ENCODE peak calls at places on chromosomes 16 and 17, in six cellular contexts. One of them, this sample, is unnamed.

GRCh38 chr17:2821868-2822267 is 25.6 kb downstream of the RAP1GAP2 start:
- DNase-seq in breast epithelium: no peak
- DNase-seq in right lobe of liver: no peak
- DNase-seq in suprapubic skin: no peak
- DNase-seq in tibial nerve: no peak
- DNase-seq in lower leg skin: no peak
- DNase-seq in this sample: no peak

GRCh38 chr16:2910441-2910840 is 1.3 kb upstream of the FLYWCH1 start:
- DNase-seq in breast epithelium: no peak
- DNase-seq in suprapubic skin: no peak
- DNase-seq in lower leg skin: no peak
- DNase-seq in tibial nerve: no peak
- DNase-seq in right lobe of liver: no peak
- DNase-seq in this sample: no peak

GRCh38 chr16:17843905-17844304 is 373.1 kb upstream of the XYLT1 start:
- DNase-seq in lower leg skin: no peak
- DNase-seq in tibial nerve: no peak
- DNase-seq in suprapubic skin: no peak
- DNase-seq in breast epithelium: no peak
- DNase-seq in right lobe of liver: no peak
- DNase-seq in this sample: no peak

GRCh38 chr16:50305441-50306061 is 39.2 kb downstream of the ADCY7 start:
- DNase-seq in lower leg skin: peak
- DNase-seq in right lobe of liver: no peak
- DNase-seq in suprapubic skin: peak
- DNase-seq in tibial nerve: no peak
- DNase-seq in breast epithelium: peak
- DNase-seq in this sample: no peak

GRCh38 chr16:50303605-50304466 is 37.5 kb downstream of the ADCY7 start:
- DNase-seq in right lobe of liver: no peak
- DNase-seq in tibial nerve: no peak
- DNase-seq in suprapubic skin: peak
- DNase-seq in lower leg skin: peak
- DNase-seq in breast epithelium: peak
- DNase-seq in this sample: no peak

GRCh38 chr17:73491648-73492047 is 152.6 kb downstream of the SDK2 start:
- DNase-seq in suprapubic skin: no peak
- DNase-seq in lower leg skin: no peak
- DNase-seq in right lobe of liver: no peak
- DNase-seq in tibial nerve: no peak
- DNase-seq in breast epithelium: no peak
- DNase-seq in this sample: no peak

GRCh38 chr16:11398851-11399250 is 53.6 kb downstream of the RMI2 start:
- DNase-seq in tibial nerve: no peak
- DNase-seq in lower leg skin: no peak
- DNase-seq in suprapubic skin: peak
- DNase-seq in breast epithelium: no peak
- DNase-seq in right lobe of liver: no peak
- DNase-seq in this sample: no peak

GRCh38 chr16:3161235-3162018 is 26.6 kb upstream of the OR1F1 start:
- DNase-seq in tibial nerve: no peak
- DNase-seq in right lobe of liver: peak
- DNase-seq in breast epithelium: no peak
- DNase-seq in suprapubic skin: no peak
- DNase-seq in lower leg skin: no peak
- DNase-seq in this sample: no peak

GRCh38 chr16:11056989-11057645 is 112.8 kb downstream of the CLEC16A start:
- DNase-seq in tibial nerve: no peak
- DNase-seq in suprapubic skin: no peak
- DNase-seq in lower leg skin: no peak
- DNase-seq in right lobe of liver: no peak
- DNase-seq in breast epithelium: no peak
- DNase-seq in this sample: no peak

GRCh38 chr16:2043980-2044451 is 3.6 kb downstream of the NTHL1 start:
- DNase-seq in tibial nerve: no peak
- DNase-seq in suprapubic skin: no peak
- DNase-seq in right lobe of liver: peak
- DNase-seq in lower leg skin: no peak
- DNase-seq in breast epithelium: no peak
- DNase-seq in this sample: no peak

GRCh38 chr16:88783391-88784073 is 1.5 kb downstream of the PIEZO1 start:
- DNase-seq in suprapubic skin: no peak
- DNase-seq in lower leg skin: no peak
- DNase-seq in breast epithelium: no peak
- DNase-seq in tibial nerve: no peak
- DNase-seq in right lobe of liver: peak
- DNase-seq in this sample: peak

GRCh38 chr17:49494399-49494798 is 694 bp upstream of the NGFR start:
- DNase-seq in lower leg skin: no peak
- DNase-seq in tibial nerve: no peak
- DNase-seq in suprapubic skin: no peak
- DNase-seq in right lobe of liver: no peak
- DNase-seq in breast epithelium: no peak
- DNase-seq in this sample: no peak

GRCh38 chr17:63426041-63426916 is 19.8 kb downstream of the CYB561 start:
- DNase-seq in suprapubic skin: peak
- DNase-seq in right lobe of liver: no peak
- DNase-seq in tibial nerve: no peak
- DNase-seq in lower leg skin: peak
- DNase-seq in breast epithelium: no peak
- DNase-seq in this sample: no peak

GRCh38 chr16:4306439-4307214 is 9.2 kb upstream of the GLIS2 start:
- DNase-seq in lower leg skin: no peak
- DNase-seq in tibial nerve: no peak
- DNase-seq in suprapubic skin: no peak
- DNase-seq in right lobe of liver: no peak
- DNase-seq in breast epithelium: no peak
- DNase-seq in this sample: no peak

GRCh38 chr16:4309102-4309832 is 6.6 kb upstream of the GLIS2 start:
- DNase-seq in breast epithelium: no peak
- DNase-seq in right lobe of liver: no peak
- DNase-seq in lower leg skin: no peak
- DNase-seq in tibial nerve: no peak
- DNase-seq in suprapubic skin: no peak
- DNase-seq in this sample: no peak

GRCh38 chr16:4303973-4304372 is 11.9 kb upstream of the GLIS2 start:
- DNase-seq in breast epithelium: no peak
- DNase-seq in tibial nerve: no peak
- DNase-seq in suprapubic skin: no peak
- DNase-seq in lower leg skin: no peak
- DNase-seq in right lobe of liver: no peak
- DNase-seq in this sample: no peak

GRCh38 chr16:4309833-4310266 is 6.0 kb upstream of the GLIS2 start:
- DNase-seq in tibial nerve: no peak
- DNase-seq in suprapubic skin: no peak
- DNase-seq in right lobe of liver: no peak
- DNase-seq in breast epithelium: no peak
- DNase-seq in lower leg skin: peak
- DNase-seq in this sample: peak

GRCh38 chr16:4307215-4308037 is 8.4 kb upstream of the GLIS2 start:
- DNase-seq in breast epithelium: peak
- DNase-seq in lower leg skin: peak
- DNase-seq in tibial nerve: peak
- DNase-seq in right lobe of liver: peak
- DNase-seq in suprapubic skin: peak
- DNase-seq in this sample: peak
- TF ChIP-seq POLR2A in breast epithelium: no peak
- TF ChIP-seq POLR2A in lower leg skin: no peak
- TF ChIP-seq POLR2A in tibial nerve: no peak
- TF ChIP-seq POLR2A in right lobe of liver: peak
- TF ChIP-seq POLR2A in suprapubic skin: peak
- TF ChIP-seq POLR2A in this sample: peak

GRCh38 chr17:7572588-7573323 is 6.7 kb upstream of the CD68 start:
- DNase-seq in suprapubic skin: peak
- DNase-seq in breast epithelium: peak
- DNase-seq in lower leg skin: peak
- DNase-seq in tibial nerve: peak
- DNase-seq in right lobe of liver: peak
- DNase-seq in this sample: peak
- TF ChIP-seq POLR2A in suprapubic skin: peak
- TF ChIP-seq POLR2A in breast epithelium: peak
- TF ChIP-seq POLR2A in lower leg skin: no peak
- TF ChIP-seq POLR2A in tibial nerve: peak
- TF ChIP-seq POLR2A in right lobe of liver: peak
- TF ChIP-seq POLR2A in this sample: peak

DNA sequence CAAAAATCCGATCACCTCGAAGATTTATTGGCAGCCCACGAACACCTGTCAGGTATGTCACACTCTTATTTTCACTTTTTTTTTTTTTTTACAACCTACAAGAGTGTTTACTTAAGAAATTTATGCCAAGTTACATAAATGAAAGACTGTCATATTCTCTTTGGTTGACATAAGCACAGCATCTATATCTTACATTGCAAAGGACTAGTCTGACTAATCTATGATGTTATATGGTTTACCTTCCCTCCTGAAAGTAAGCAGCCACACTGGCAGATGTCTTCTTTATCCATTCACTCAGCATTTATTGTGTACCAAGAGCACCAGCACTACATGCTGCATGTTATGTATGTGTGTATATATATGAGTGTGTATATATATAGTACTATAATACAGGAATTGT is 156.3 kb downstream of the CDRT15L2 start:
- DNase-seq in right lobe of liver: no peak
- DNase-seq in breast epithelium: no peak
- DNase-seq in tibial nerve: no peak
- DNase-seq in lower leg skin: no peak
- DNase-seq in suprapubic skin: no peak
- DNase-seq in this sample: no peak
- TF ChIP-seq POLR2A in right lobe of liver: no peak
- TF ChIP-seq POLR2A in breast epithelium: no peak
- TF ChIP-seq POLR2A in tibial nerve: no peak
- TF ChIP-seq POLR2A in lower leg skin: no peak
- TF ChIP-seq POLR2A in suprapubic skin: no peak
- TF ChIP-seq POLR2A in this sample: no peak

DNA sequence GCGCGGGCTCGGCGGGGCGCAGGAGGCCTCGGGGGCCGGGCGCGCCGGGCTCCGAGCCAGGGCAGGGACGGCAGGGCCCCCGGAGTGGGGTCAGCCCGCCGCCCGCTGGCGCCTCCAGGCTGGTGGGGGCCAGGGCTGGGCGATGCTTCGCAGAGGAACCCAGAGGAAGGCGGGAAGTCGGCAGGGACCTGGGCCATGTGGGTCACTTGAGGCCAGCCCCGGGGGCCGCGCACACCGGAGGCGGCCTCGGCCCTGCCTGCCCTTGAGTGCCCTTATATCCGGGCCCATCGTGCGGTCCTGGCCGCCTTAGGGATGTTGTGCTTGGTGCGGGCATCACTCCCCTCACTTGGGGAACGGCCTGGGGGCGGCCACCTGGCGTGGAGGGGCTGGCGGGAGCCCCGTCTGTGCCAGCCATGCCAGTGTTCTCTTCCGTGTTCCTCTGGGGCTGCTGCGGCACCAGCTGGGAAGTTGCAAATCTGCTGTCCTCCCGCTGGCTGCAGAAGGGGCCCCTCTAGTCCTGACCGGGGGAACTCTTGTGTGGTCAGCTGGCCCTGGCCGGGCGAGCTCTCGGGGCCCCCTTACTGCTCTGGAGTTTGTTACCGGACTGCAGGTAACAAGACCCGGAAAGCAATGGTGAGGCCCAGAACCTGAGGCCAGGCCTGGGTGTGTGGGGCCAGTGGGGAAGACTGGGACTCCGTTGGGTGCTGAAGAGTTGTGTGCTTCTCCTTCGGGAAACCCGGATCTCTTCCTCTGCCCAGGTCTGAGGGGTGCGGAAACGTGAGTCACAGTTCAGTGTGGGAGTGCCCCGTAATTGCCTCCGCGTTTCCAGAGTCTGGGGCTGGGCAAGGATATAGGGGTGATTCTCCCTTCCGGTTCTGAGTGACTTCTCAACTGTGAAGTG is 849 bp downstream of the CAPN15 start:
- DNase-seq in tibial nerve: no peak
- DNase-seq in lower leg skin: peak
- DNase-seq in suprapubic skin: no peak
- DNase-seq in right lobe of liver: no peak
- DNase-seq in breast epithelium: no peak
- DNase-seq in this sample: peak
- TF ChIP-seq POLR2A in tibial nerve: no peak
- TF ChIP-seq POLR2A in lower leg skin: no peak
- TF ChIP-seq POLR2A in suprapubic skin: peak
- TF ChIP-seq POLR2A in right lobe of liver: no peak
- TF ChIP-seq POLR2A in breast epithelium: no peak
- TF ChIP-seq POLR2A in this sample: peak

GRCh38 chr16:69311115-69311532 is at the start of gene VPS4A:
- DNase-seq in tibial nerve: peak
- DNase-seq in breast epithelium: peak
- DNase-seq in right lobe of liver: peak
- DNase-seq in lower leg skin: peak
- DNase-seq in suprapubic skin: peak
- DNase-seq in this sample: peak

GRCh38 chr16:69309316-69309715 is 1.8 kb upstream of the VPS4A start:
- DNase-seq in tibial nerve: no peak
- DNase-seq in right lobe of liver: peak
- DNase-seq in lower leg skin: peak
- DNase-seq in breast epithelium: no peak
- DNase-seq in suprapubic skin: no peak
- DNase-seq in this sample: no peak

GRCh38 chr16:69313469-69313868 is 2.3 kb downstream of the VPS4A start:
- DNase-seq in lower leg skin: no peak
- DNase-seq in breast epithelium: no peak
- DNase-seq in tibial nerve: no peak
- DNase-seq in suprapubic skin: no peak
- DNase-seq in right lobe of liver: no peak
- DNase-seq in this sample: no peak

GRCh38 chr16:69310479-69311114 is 553 bp upstream of the VPS4A start:
- DNase-seq in tibial nerve: no peak
- DNase-seq in lower leg skin: no peak
- DNase-seq in suprapubic skin: no peak
- DNase-seq in breast epithelium: no peak
- DNase-seq in right lobe of liver: peak
- DNase-seq in this sample: peak

DNA sequence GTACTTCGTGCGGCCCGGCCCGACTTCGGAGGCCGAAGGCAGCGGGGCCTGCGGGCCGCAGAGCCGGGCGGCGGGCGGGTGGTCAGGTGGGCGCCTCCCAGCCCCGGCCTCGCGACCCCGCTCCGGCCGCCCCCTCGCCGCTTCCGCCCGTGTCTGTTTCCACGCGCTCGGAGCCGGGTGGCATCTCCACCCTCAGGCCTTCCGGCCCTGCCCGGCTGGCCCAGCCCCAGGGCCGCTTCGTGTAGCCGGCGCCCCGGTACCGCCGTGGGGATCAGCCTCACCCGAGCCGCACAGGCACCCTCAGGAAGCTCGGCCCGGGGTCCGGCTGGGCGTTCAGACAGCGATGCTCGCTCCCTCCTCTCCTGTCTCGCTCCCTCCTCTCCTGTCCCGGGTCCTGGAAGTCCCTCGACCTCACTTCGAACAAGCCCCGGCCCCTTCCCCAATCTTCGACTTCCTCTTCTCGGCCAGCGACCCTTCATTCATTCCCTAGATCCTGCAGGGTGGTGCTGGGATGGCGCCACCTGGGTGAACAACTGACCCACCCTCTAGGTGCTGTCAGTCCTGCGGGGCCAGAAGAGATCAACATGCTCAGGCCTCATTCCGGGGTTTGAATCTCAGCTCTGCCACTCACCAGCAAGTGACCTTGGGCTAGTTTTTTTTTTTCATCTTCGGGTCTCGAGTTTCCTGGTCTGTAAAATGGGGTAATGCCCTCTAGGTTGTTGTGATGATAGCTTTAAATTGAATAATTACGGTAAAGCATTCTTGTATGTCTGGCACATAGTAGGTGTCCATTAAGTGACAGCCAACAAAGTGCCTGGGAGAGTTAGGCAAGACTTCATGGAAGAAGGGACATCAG is 611 bp downstream of the VPS4A start:
- DNase-seq in lower leg skin: peak
- DNase-seq in tibial nerve: no peak
- DNase-seq in breast epithelium: no peak
- DNase-seq in suprapubic skin: no peak
- DNase-seq in right lobe of liver: peak
- DNase-seq in this sample: peak
- TF ChIP-seq POLR2A in lower leg skin: no peak
- TF ChIP-seq POLR2A in tibial nerve: no peak
- TF ChIP-seq POLR2A in breast epithelium: no peak
- TF ChIP-seq POLR2A in suprapubic skin: no peak
- TF ChIP-seq POLR2A in right lobe of liver: peak
- TF ChIP-seq POLR2A in this sample: no peak

This sample was measured in erythroblast.